ENCODE peak calls at places on chromosomes 3 and 15, in nine cellular contexts. K is DMS153; V is stimulated activated CD8-positive, alpha-beta memory T cell treated with anti-CD3 and anti-CD28 coated beads, Interleukin-15, amount 100 ng/mL, for 1 hour; O is skeletal muscle cell; A is fibroblast of lung; D is ELF-1; M is stimulated activated naive CD8-positive, alpha-beta T cell treated with anti-CD3 and anti-CD28 coated beads, Interleukin-15, Interleukin-2, amounts not matched to agents 100 U/mL and 50 U/mL, for 24 hours; Y is NCI-H2081; B is hepatic stellate cell. Q is an unnamed sample.

GRCh38 chr15:60591491-60592385 is 112.8 kb upstream of the ICE2 start:
- DNase-seq in K (no peak), V (no peak), O (no peak), A (peak), D (peak), M (peak), Y (no peak), B (peak), Q (no peak)

GRCh38 chr15:63178034-63178433 is 11.4 kb upstream of the RAB8B start:
- DNase-seq in K (no peak), V (no peak), O (no peak), A (no peak), D (peak), M (no peak), Y (no peak), B (no peak), Q (no peak)

GRCh38 chr3:31777092-31777491 is 204.0 kb downstream of the OSBPL10 start:
- DNase-seq in K (no peak), V (no peak), O (no peak), A (no peak), D (no peak), M (no peak), Y (no peak), B (no peak), Q (no peak)

GRCh38 chr3:176106380-176106779 is 1090.9 kb downstream of the TBL1XR1 start:
- DNase-seq in K (no peak), V (no peak), O (no peak), A (peak), D (no peak), M (no peak), Y (no peak), B (no peak), Q (no peak)

GRCh38 chr3:167996514-167996913 is 99.2 kb downstream of the GOLIM4 start:
- DNase-seq in K (no peak), V (no peak), O (no peak), A (no peak), D (no peak), M (no peak), Y (no peak), B (no peak), Q (no peak)

GRCh38 chr3:150825916-150826377 is 63.0 kb upstream of the SIAH2 start:
- DNase-seq in K (no peak), V (no peak), O (no peak), A (no peak), D (no peak), M (no peak), Y (no peak), B (no peak), Q (no peak)

GRCh38 chr15:22265056-22265945 is 185.0 kb downstream of the OR4M2 start:
- DNase-seq in K (no peak), V (no peak), O (no peak), A (no peak), D (no peak), M (no peak), Y (no peak), B (no peak), Q (no peak)

GRCh38 chr3:62248831-62249776 is 124.2 kb downstream of the FEZF2 start:
- DNase-seq in K (no peak), V (no peak), O (no peak), A (no peak), D (no peak), M (no peak), Y (no peak), B (no peak), Q (no peak)

GRCh38 chr3:16547958-16548357 is 34.5 kb upstream of the RFTN1 start:
- DNase-seq in K (no peak), V (no peak), O (no peak), A (no peak), D (no peak), M (no peak), Y (no peak), B (no peak), Q (no peak)

GRCh38 chr3:152050782-152051405 is 177.5 kb downstream of the SUCNR1 start:
- DNase-seq in K (no peak), V (no peak), O (no peak), A (peak), D (no peak), M (no peak), Y (no peak), B (no peak), Q (no peak)

GRCh38 chr15:61049934-61050333 is 179.2 kb downstream of the RORA start:
- DNase-seq in K (no peak), V (no peak), O (no peak), A (peak), D (no peak), M (no peak), Y (no peak), B (no peak), Q (no peak)

GRCh38 chr3:13110678-13111116 is 37.5 kb upstream of the IQSEC1 start:
- DNase-seq in K (no peak), V (no peak), O (no peak), A (no peak), D (peak), M (peak), Y (peak), B (no peak), Q (no peak)